ENCODE peak calls at places on chromosomes 7 and 10, in six cellular contexts. I is GM04504; T is activated CD4-positive, alpha-beta T cell treated with anti-CD3 and anti-CD28 coated beads, Interleukin-2, amount 50 U/mL, for 1 hour; F is neuronal stem cell; K is epithelial cell of esophagus; O is cardiac muscle cell. V is an unnamed sample.

GRCh38 chr10:69376662-69377061 is 40.1 kb downstream of the TACR2 start:
- DNase-seq in K (no peak), I (no peak), F (no peak), T (no peak), O (no peak), V (no peak)

GRCh38 chr7:87505122-87505521 is 29.6 kb upstream of the ABCB4 start:
- DNase-seq in T (no peak), F (no peak), O (no peak), K (no peak), I (no peak), V (no peak)

GRCh38 chr7:66255533-66256100 is 50.5 kb downstream of the TPST1 start:
- DNase-seq in O (no peak), K (peak; percentile 67), F (no peak), I (no peak), T (no peak), V (no peak)

GRCh38 chr7:135499818-135500217 is 10.1 kb downstream of the CNOT4 start:
- DNase-seq in K (no peak), O (no peak), F (no peak), I (no peak), T (no peak), V (no peak)

GRCh38 chr10:78393094-78393493 is 359.4 kb downstream of the RPS24 start:
- DNase-seq in F (no peak), T (no peak), K (no peak), O (no peak), I (no peak), V (no peak)

GRCh38 chr7:155590215-155591023 is 44.1 kb upstream of the CNPY1 start:
- DNase-seq in K (no peak), I (no peak), F (no peak), O (peak; percentile 45), T (no peak), V (peak; percentile 28)

GRCh38 chr7:44772440-44772839 is 23.8 kb downstream of the ZMIZ2 start:
- DNase-seq in T (no peak), K (no peak), I (no peak), F (no peak), O (no peak), V (no peak)

GRCh38 chr10:12360461-12360860 is 11.1 kb downstream of the CAMK1D start:
- DNase-seq in K (no peak), O (no peak), I (no peak), T (no peak), F (no peak), V (no peak)

GRCh38 chr7:45001138-45001694 is 1.2 kb downstream of the CCM2 start:
- DNase-seq in F (no peak), I (no peak), K (peak; percentile 76), T (peak; percentile 64), O (no peak), V (no peak)

GRCh38 chr7:107596881-107597581 is 17.0 kb downstream of the BCAP29 start:
- DNase-seq in I (no peak), O (no peak), F (no peak), T (no peak), K (no peak), V (no peak)

GRCh38 chr10:131746241-131746711 is 154.5 kb upstream of the PPP2R2D start:
- DNase-seq in O (no peak), K (no peak), F (no peak), T (no peak), I (no peak), V (no peak)

GRCh38 chr7:108097703-108098102 is 32.5 kb downstream of the LAMB4 start:
- DNase-seq in F (no peak), O (no peak), K (peak; percentile 42), T (no peak), I (no peak), V (peak; percentile 30)

GRCh38 chr7:24963218-24963617 is 16.8 kb downstream of the OSBPL3 start:
- DNase-seq in K (no peak), O (no peak), T (peak; percentile 6), I (peak; percentile 40), F (no peak), V (no peak)

V was measured in NT2/D1.